ENCODE peak calls at places on chromosomes 2 and 18, in nine cellular contexts. S is spleen; B is A549; R is upper lobe of right lung; W is IMR-90; Y is CD8-positive, alpha-beta T cell; I is effector memory CD4-positive, alpha-beta T cell; N is breast epithelium; V is colonic mucosa. Z is an unnamed sample.

GRCh38 chr18:13211537-13211936 is 7.0 kb upstream of the LDLRAD4 start:
- DNase-seq in V (no peak), Y (no peak), S (no peak), N (no peak), B (no peak), I (no peak), W (no peak), R (no peak), Z (no peak)

GRCh38 chr2:60998628-60999545 is 18.6 kb upstream of the PEX13 start:
- DNase-seq in I (no peak), V (no peak), N (no peak), S (no peak), B (peak), W (peak), R (no peak), Y (no peak), Z (no peak)

GRCh38 chr2:12712871-12713270 is 3.9 kb upstream of the TRIB2 start:
- DNase-seq in Y (no peak), N (no peak), I (no peak), W (peak), R (no peak), V (no peak), B (no peak), S (no peak), Z (peak)

GRCh38 chr2:180314086-180314485 is 307.0 kb upstream of the CWC22 start:
- DNase-seq in N (no peak), B (no peak), I (no peak), W (peak), Y (no peak), V (no peak), S (no peak), R (no peak), Z (peak)

GRCh38 chr2:105042189-105042588 is 4.3 kb downstream of the MRPS9 start:
- DNase-seq in N (no peak), R (no peak), B (no peak), I (no peak), W (no peak), Y (no peak), S (no peak), V (no peak), Z (no peak)

GRCh38 chr2:236395067-236395466 is 130.9 kb upstream of the ASB18 start:
- DNase-seq in B (no peak), R (no peak), S (no peak), Y (no peak), V (no peak), I (no peak), N (no peak), W (no peak), Z (no peak)

GRCh38 chr2:109185801-109186570 is 57.0 kb downstream of the SH3RF3 start:
- DNase-seq in Y (no peak), I (no peak), N (no peak), R (no peak), B (no peak), V (no peak), W (peak), S (no peak), Z (no peak)

GRCh38 chr18:63848159-63848558 is 39.3 kb upstream of the SERPINB2 start:
- DNase-seq in V (no peak), I (no peak), Y (no peak), B (peak), R (no peak), W (peak), S (no peak), N (no peak), Z (peak)

GRCh38 chr2:130837175-130837810 is 579 bp downstream of the ARHGEF4 start:
- DNase-seq in W (no peak), R (no peak), I (no peak), S (no peak), Y (no peak), N (no peak), V (no peak), B (no peak), Z (no peak)

GRCh38 chr2:57429821-57430220 is 616.8 kb upstream of the VRK2 start:
- DNase-seq in N (no peak), B (no peak), W (no peak), I (no peak), V (no peak), Y (no peak), R (no peak), S (no peak), Z (no peak)

GRCh38 chr2:164792316-164793127 is 49.1 kb downstream of the COBLL1 start:
- DNase-seq in B (no peak), W (no peak), Y (no peak), S (no peak), V (no peak), N (no peak), R (no peak), I (no peak), Z (no peak)

GRCh38 chr2:190637903-190638618 is 10.8 kb upstream of the NAB1 start:
- DNase-seq in V (no peak), I (no peak), B (no peak), R (no peak), Y (no peak), N (no peak), W (no peak), S (no peak), Z (peak)

GRCh38 chr2:1078326-1078885 is 127.8 kb downstream of the SNTG2 start:
- DNase-seq in N (no peak), S (no peak), I (no peak), Y (no peak), W (no peak), V (no peak), R (no peak), B (no peak), Z (no peak)

DNA sequence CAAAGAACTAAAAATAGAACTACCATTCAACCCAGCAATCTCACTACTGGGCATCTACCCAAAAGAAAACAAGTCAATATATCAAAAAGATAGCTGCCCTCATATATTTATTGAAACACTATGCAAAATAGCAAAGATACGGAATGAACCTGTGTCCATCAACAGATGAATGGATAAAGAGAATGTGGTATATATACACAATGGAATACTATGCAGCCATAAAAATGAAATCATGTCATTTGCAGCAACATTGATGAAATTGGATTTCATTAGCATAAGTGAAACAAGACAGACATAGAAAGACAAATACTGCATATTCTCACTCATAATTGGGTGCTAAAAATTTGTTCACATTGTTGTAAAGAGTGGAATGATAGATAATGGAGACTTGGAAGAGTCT is 16.2 kb upstream of the LDAH start:
- DNase-seq in R (no peak), I (no peak), S (no peak), W (no peak), V (no peak), B (no peak), Y (no peak), N (no peak), Z (no peak)
- H3K27ac ChIP-seq in R (no peak), I (no peak), S (no peak), W (no peak), V (no peak), B (no peak), Y (no peak), N (no peak), Z (no peak)

GRCh38 chr2:156434461-156435291 is 1.5 kb upstream of the GPD2 start:
- DNase-seq in N (no peak), B (no peak), I (no peak), V (no peak), S (no peak), Y (peak), W (peak), R (no peak), Z (peak)
- H3K27ac ChIP-seq in N (peak), B (peak), I (no peak), V (peak), S (peak), Y (no peak), W (peak), R (peak), Z (peak)

GRCh38 chr2:85340034-85340892 is 12.5 kb upstream of the TGOLN2 start:
- DNase-seq in N (no peak), I (no peak), W (no peak), V (no peak), S (no peak), Y (no peak), B (no peak), R (no peak), Z (no peak)
- H3K27ac ChIP-seq in N (no peak), I (no peak), W (no peak), V (no peak), S (no peak), Y (no peak), B (no peak), R (no peak), Z (no peak)

DNA sequence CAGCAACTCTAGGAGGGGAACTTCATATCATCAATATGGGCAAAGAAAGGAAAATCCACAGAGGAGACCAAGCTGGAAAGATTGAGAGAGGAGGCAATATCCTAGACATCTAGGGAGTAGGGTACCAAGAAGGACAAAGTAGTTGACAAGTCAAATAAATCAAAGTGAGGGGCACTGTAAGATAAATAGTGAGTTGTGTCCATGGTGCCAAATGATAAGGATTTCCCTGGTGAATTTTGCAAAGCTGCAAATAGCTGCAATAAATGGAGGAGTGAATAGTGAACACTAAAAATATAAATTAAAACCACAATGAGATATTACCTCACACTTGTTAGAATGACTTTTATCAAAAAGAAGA is 258.1 kb upstream of the FN1 start:
- DNase-seq in I (no peak), B (no peak), V (no peak), Y (no peak), N (no peak), S (no peak), R (no peak), W (no peak), Z (no peak)
- H3K27ac ChIP-seq in I (no peak), B (peak), V (no peak), Y (no peak), N (no peak), S (no peak), R (no peak), W (peak), Z (peak)

DNA sequence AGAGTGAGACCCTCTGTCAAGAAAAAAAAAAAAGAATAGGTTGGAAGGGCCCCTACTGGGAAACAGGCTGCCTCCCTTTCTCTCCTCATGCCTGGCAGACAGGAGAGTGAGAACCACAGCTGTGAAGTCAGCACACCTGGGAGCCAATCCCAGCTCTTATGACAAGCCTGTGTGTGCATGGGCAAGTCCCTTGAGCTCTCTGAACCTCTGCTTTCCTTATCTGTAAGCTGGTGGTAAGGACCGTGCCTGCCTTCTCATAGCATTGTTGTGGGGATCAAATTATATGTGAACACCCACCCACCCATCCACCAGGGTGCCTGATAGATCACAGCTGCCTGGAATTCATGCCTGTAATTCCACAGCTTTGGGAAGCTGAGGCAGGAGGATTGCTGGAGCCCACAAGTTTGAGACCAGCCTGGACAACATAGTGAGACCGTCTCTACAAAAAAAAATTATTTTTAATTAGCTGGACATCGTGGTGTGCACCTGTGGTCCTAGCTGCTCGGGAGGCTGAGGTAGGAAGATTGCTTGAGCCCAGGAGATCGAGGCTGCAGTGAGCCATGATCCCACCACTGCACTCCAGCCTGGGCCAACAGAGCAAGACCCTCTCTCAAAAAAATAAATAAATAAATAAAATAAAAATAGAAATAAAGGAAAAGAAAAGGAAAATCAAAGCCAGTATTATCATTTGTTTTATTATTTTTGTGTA is 66.9 kb upstream of the MCFD2 start:
- DNase-seq in V (no peak), Y (no peak), I (no peak), W (no peak), N (no peak), B (no peak), S (no peak), R (no peak), Z (no peak)
- H3K27ac ChIP-seq in V (peak), Y (no peak), I (no peak), W (no peak), N (peak), B (peak), S (peak), R (peak), Z (no peak)

GRCh38 chr2:62489702-62490101 is 16.3 kb downstream of the TMEM17 start:
- DNase-seq in I (no peak), W (no peak), Y (no peak), R (no peak), V (no peak), S (no peak), B (no peak), N (no peak), Z (no peak)

GRCh38 chr2:62492048-62492447 is 13.9 kb downstream of the TMEM17 start:
- DNase-seq in S (no peak), W (no peak), I (no peak), V (no peak), N (no peak), Y (no peak), B (no peak), R (no peak), Z (no peak)

GRCh38 chr2:62489162-62489561 is 16.8 kb downstream of the TMEM17 start:
- DNase-seq in Y (no peak), V (no peak), R (no peak), I (no peak), W (peak), S (no peak), N (no peak), B (no peak), Z (peak)

GRCh38 chr2:62482558-62483352 is 23.2 kb downstream of the TMEM17 start:
- DNase-seq in N (no peak), I (no peak), B (no peak), V (no peak), Y (no peak), W (no peak), R (no peak), S (no peak), Z (no peak)

DNA sequence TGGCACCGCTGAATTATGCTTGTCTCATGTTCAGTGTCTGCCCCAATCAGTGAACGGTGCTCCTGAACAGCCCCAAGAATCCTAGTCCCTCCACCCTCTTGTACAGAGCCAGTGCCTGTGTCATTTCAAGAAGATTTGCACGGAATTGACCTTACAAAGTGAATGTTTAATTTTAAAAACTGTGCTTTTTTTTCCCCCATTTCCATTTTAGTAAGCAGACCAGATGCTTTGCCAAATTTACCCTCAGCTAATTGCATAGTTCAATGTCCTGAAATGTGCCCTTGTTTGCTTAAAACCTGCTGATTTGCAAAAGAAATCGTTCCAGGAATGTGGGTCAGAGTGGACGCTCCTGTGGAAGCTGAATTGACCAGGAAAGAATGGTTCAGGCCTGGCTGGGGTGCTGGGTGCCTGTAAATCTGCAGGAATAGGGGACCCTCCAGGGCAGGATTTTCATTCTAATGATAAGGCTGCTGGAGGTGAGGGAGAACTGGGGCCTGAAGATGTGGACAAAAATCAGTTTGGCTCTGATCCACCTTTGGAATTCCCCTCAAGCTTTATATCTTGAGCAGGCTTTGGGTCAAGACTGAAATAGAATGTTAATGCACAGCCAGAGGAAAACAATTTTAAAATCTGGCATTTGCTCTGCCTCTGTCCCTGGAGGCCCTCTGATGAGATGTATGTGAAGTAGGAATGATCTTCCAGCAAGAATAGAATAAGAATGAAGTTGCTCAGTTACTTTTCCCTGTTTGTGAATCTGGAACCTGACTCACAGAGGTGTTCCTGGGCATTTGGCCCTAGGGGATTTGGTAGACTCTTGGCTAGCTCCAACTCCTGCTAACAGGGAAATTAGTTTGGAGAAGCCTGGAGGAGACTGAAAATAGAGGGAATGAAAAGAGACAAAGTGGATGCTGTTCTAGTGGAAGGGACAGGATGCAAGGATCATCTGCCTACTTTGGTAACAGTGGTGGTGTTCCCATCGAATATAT is 19.9 kb downstream of the TMEM17 start:
- DNase-seq in S (no peak), W (peak), V (no peak), I (no peak), B (no peak), R (no peak), Y (no peak), N (no peak), Z (no peak)
- H3K27ac ChIP-seq in S (no peak), W (peak), V (no peak), I (no peak), B (peak), R (peak), Y (no peak), N (peak), Z (no peak)

GRCh38 chr2:219570194-219570923 is 980 bp downstream of the OBSL1 start:
- DNase-seq in R (peak), S (no peak), Y (no peak), N (no peak), W (peak), V (no peak), B (peak), I (no peak), Z (no peak)

GRCh38 chr2:219569635-219570034 is 1.7 kb downstream of the OBSL1 start:
- DNase-seq in B (no peak), Y (no peak), W (no peak), V (no peak), I (no peak), R (no peak), S (no peak), N (no peak), Z (no peak)

GRCh38 chr2:219571311-219572236 is at the start of gene OBSL1:
- DNase-seq in S (no peak), I (no peak), R (peak), Y (no peak), V (peak), N (peak), B (peak), W (peak), Z (peak)

GRCh38 chr2:219572237-219573001 is at the start of gene INHA:
- DNase-seq in S (no peak), R (no peak), I (no peak), W (no peak), Y (no peak), N (no peak), V (no peak), B (no peak), Z (no peak)

DNA sequence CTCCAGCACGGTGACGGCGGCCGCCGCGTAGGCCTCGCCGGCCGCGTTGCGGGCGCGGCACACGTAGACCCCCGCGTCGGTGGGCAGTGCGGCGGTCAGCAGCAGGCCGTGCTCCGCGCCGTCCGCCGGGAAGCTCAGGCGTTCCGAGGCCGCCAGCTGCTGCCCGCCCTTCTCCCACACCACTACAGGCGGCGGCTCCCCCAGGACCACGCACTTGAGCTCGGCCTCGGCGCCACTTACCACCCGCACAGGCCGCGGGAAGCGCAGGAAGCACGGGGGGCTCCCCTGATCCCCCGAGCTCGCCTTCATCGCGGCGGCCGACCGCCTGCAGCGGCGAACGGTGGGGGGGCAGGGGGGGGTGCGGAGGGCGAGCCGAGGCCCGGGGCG is 422 bp downstream of the OBSL1 start:
- DNase-seq in S (no peak), W (peak), V (no peak), B (no peak), N (no peak), Y (no peak), I (no peak), R (peak), Z (no peak)
- H3K27ac ChIP-seq in S (peak), W (peak), V (peak), B (peak), N (peak), Y (no peak), I (no peak), R (peak), Z (no peak)

GRCh38 chr2:219521066-219521880 is 7.0 kb downstream of the ASIC4 start:
- DNase-seq in Y (no peak), B (peak), I (no peak), R (no peak), W (peak), N (no peak), V (no peak), S (peak), Z (no peak)

GRCh38 chr2:219525533-219526232 is 11.4 kb downstream of the ASIC4 start:
- DNase-seq in B (no peak), N (no peak), S (no peak), R (no peak), V (no peak), W (no peak), I (no peak), Y (no peak), Z (no peak)

GRCh38 chr2:219524817-219525216 is 10.5 kb downstream of the ASIC4 start:
- DNase-seq in B (no peak), R (no peak), Y (no peak), I (no peak), W (no peak), N (no peak), V (no peak), S (no peak), Z (no peak)

GRCh38 chr2:219522111-219523030 is 8.1 kb downstream of the ASIC4 start:
- DNase-seq in W (peak), N (no peak), S (no peak), V (no peak), B (no peak), Y (no peak), R (no peak), I (no peak), Z (peak)

GRCh38 chr2:219523031-219523671 is 8.9 kb downstream of the ASIC4 start:
- DNase-seq in R (no peak), W (no peak), B (no peak), V (no peak), I (no peak), S (no peak), Y (no peak), N (no peak), Z (no peak)
- H3K27ac ChIP-seq in R (no peak), W (no peak), B (no peak), V (no peak), I (no peak), S (no peak), Y (no peak), N (no peak), Z (no peak)